ENCODE peak calls at places on chromosome 19, in six cellular contexts. R, D, W, B, Y and A are unnamed samples.

GRCh38 chr19:13060233-13060963 is 42.3 kb downstream of the LYL1 start:
- DNase-seq in R (no peak), D (no peak), W (no peak), B (no peak), Y (no peak), A (no peak)

GRCh38 chr19:1214299-1214861 is 8.8 kb downstream of the STK11 start:
- DNase-seq in R (no peak), D (no peak), W (no peak), B (no peak), Y (no peak), A (no peak)

GRCh38 chr19:17985037-17985818 is 18.3 kb downstream of the KCNN1 start:
- DNase-seq in R (no peak), D (no peak), W (no peak), B (no peak), Y (no peak), A (no peak)

GRCh38 chr19:46839752-46840151 is 10.9 kb downstream of the AP2S1 start:
- DNase-seq in R (no peak), D (no peak), W (no peak), B (no peak), Y (no peak), A (no peak)

GRCh38 chr19:52248256-52248655 is 21.1 kb upstream of the ZNF766 start:
- DNase-seq in R (peak), D (peak), W (no peak), B (peak), Y (peak), A (no peak)

GRCh38 chr19:39203372-39204341 is at the start of gene SYCN:
- DNase-seq in R (peak), D (no peak), W (no peak), B (no peak), Y (no peak), A (peak)

GRCh38 chr19:49338023-49338677 is 2.9 kb downstream of the CD37 start:
- DNase-seq in R (peak), D (no peak), W (no peak), B (no peak), Y (no peak), A (no peak)

GRCh38 chr19:940591-941291 is 14.9 kb downstream of the ARID3A start:
- DNase-seq in R (no peak), D (peak), W (no peak), B (peak), Y (peak), A (no peak)

GRCh38 chr19:5154129-5154798 is 185.4 kb downstream of the KDM4B start:
- DNase-seq in R (peak), D (no peak), W (no peak), B (no peak), Y (no peak), A (peak)

GRCh38 chr19:32168606-32169005 is 176.8 kb upstream of the ZNF507 start:
- DNase-seq in R (no peak), D (no peak), W (no peak), B (no peak), Y (no peak), A (no peak)

GRCh38 chr19:19495614-19496603 is 19.4 kb downstream of the TSSK6 start:
- DNase-seq in R (no peak), D (no peak), W (no peak), B (no peak), Y (no peak), A (no peak)

GRCh38 chr19:55383279-55383788 is 758 bp downstream of the TMEM238 start:
- DNase-seq in R (no peak), D (no peak), W (no peak), B (no peak), Y (no peak), A (no peak)

GRCh38 chr19:44620667-44621066 is 7.3 kb downstream of the IGSF23 start:
- DNase-seq in R (no peak), D (no peak), W (no peak), B (peak), Y (no peak), A (no peak)

GRCh38 chr19:46913852-46914430 is 53.1 kb downstream of the ARHGAP35 start:
- DNase-seq in R (no peak), D (no peak), W (no peak), B (peak), Y (no peak), A (peak)